ENCODE peak calls at places on chromosomes 7 and 10, in eight cellular contexts. U is PC-9, M is PC-3, V is GM23338, F is SK-N-SH, Q is HCT116, P is MM.1S, X is OCI-LY7. H is an unnamed sample. For H3K9me2, the result is how much of the 10 kb centered on the place peaks cover.

GRCh38 chr7:36032362-36032818 is 120.7 kb upstream of the EEPD1 start:
- DNase-seq in U (peak), M (peak), V (no peak), F (no peak), Q (no peak), P (no peak), X (no peak), H (no peak)

GRCh38 chr7:87876759-87877234 is 504 bp downstream of the DBF4 start:
- DNase-seq in U (peak), M (peak), V (peak), F (peak), Q (no peak), P (peak), X (peak), H (peak)

GRCh38 chr10:93548376-93549071 is 17.9 kb upstream of the FFAR4 start:
- DNase-seq in U (peak), M (peak), V (no peak), F (no peak), Q (no peak), P (no peak), X (no peak), H (peak)

GRCh38 chr7:29883462-29884398 is 77.4 kb downstream of the WIPF3 start:
- DNase-seq in U (no peak), M (peak), V (peak), F (peak), Q (no peak), P (no peak), X (no peak), H (peak)

GRCh38 chr7:92360387-92360786 is 86.9 kb upstream of the GATAD1 start:
- DNase-seq in U (no peak), M (no peak), V (no peak), F (no peak), Q (no peak), P (peak), X (no peak), H (no peak)

GRCh38 chr10:70309661-70310060 is 25.9 kb upstream of the NPFFR1 start:
- DNase-seq in U (no peak), M (no peak), V (no peak), F (no peak), Q (no peak), P (no peak), X (no peak), H (no peak)

GRCh38 chr10:88386878-88387773 is 196.0 kb downstream of the RNLS start:
- DNase-seq in U (no peak), M (no peak), V (peak), F (peak), Q (peak), P (peak), X (peak), H (peak)

GRCh38 chr7:130683026-130683425 is 3.3 kb downstream of the TSGA13 start:
- DNase-seq in U (no peak), M (no peak), V (no peak), F (no peak), Q (no peak), P (no peak), X (no peak), H (no peak)

GRCh38 chr7:133539016-133539415 is 286.1 kb downstream of the EXOC4 start:
- DNase-seq in U (no peak), M (no peak), V (no peak), F (no peak), Q (no peak), P (no peak), X (no peak), H (no peak)

GRCh38 chr7:39458346-39458745 is 107.9 kb upstream of the YAE1 start:
- DNase-seq in U (no peak), M (no peak), V (no peak), F (peak), Q (no peak), P (no peak), X (no peak), H (no peak)

GRCh38 chr7:127588697-127589482 is 679 bp downstream of the ARF5 start:
- DNase-seq in U (peak), M (peak), V (peak), F (peak), Q (peak), P (peak), X (peak), H (peak)

GRCh38 chr10:102604379-102604960 is 39.8 kb upstream of the TRIM8 start:
- DNase-seq in U (peak), M (peak), V (no peak), F (no peak), Q (peak), P (no peak), X (no peak), H (peak)

GRCh38 chr7:151599401-151600227 is 79.9 kb upstream of the RHEB start:
- DNase-seq in U (peak), M (peak), V (no peak), F (peak), Q (peak), P (no peak), X (no peak), H (peak)

GRCh38 chr7:26535483-26536069 is 243.9 kb downstream of the SNX10 start:
- DNase-seq in U (no peak), M (no peak), V (no peak), F (peak), Q (no peak), P (no peak), X (no peak), H (no peak)

GRCh38 chr7:47661051-47661714 is 79.3 kb upstream of the TNS3 start:
- DNase-seq in U (no peak), M (no peak), V (no peak), F (peak), Q (no peak), P (peak), X (no peak), H (no peak)

GRCh38 chr7:66957595-66958290 is 36.7 kb downstream of the TMEM248 start:
- DNase-seq in U (no peak), M (no peak), V (no peak), F (no peak), Q (no peak), P (no peak), X (no peak), H (no peak)

GRCh38 chr7:103547451-103548284 is 101.7 kb upstream of the SLC26A5 start:
- DNase-seq in U (no peak), M (no peak), V (no peak), F (no peak), Q (no peak), P (peak), X (no peak), H (no peak)

GRCh38 chr7:100220833-100221718 is 1.3 kb downstream of the PVRIG start:
- DNase-seq in U (no peak), M (no peak), V (no peak), F (no peak), Q (no peak), P (peak), X (peak), H (no peak)

GRCh38 chr10:130232361-130233360 is 96.5 kb downstream of the GLRX3 start:
- DNase-seq in U (no peak), M (no peak), V (no peak), F (no peak), Q (no peak), P (no peak), X (no peak), H (no peak)

GRCh38 chr10:75187961-75188426 is 22.6 kb upstream of the VDAC2 start:
- DNase-seq in U (peak), M (peak), V (peak), F (peak), Q (peak), P (peak), X (peak), H (peak)

GRCh38 chr7:157177333-157177993 is 38.7 kb downstream of the UBE3C start:
- DNase-seq in U (no peak), M (no peak), V (no peak), F (no peak), Q (no peak), P (no peak), X (no peak), H (no peak)

GRCh38 chr10:75140246-75140645 is 28.8 kb downstream of the SAMD8 start:
- DNase-seq in U (no peak), M (no peak), V (no peak), F (no peak), Q (no peak), P (no peak), X (no peak), H (no peak)

GRCh38 chr10:16843252-16843870 is 26.1 kb upstream of the RSU1 start:
- DNase-seq in U (peak), M (peak), V (peak), F (peak), Q (peak), P (peak), X (peak), H (peak)

GRCh38 chr7:99141756-99142726 is 1.9 kb downstream of the SMURF1 start:
- DNase-seq in U (peak), M (peak), V (peak), F (peak), Q (no peak), P (no peak), X (peak), H (peak)

GRCh38 chr7:132618271-132618955 is 42.1 kb upstream of the PLXNA4 start:
- DNase-seq in U (no peak), M (no peak), V (peak), F (no peak), Q (no peak), P (no peak), X (no peak), H (no peak)

GRCh38 chr10:127889605-127890195 is 3.0 kb downstream of the CLRN3 start:
- DNase-seq in U (peak), M (peak), V (no peak), F (no peak), Q (no peak), P (no peak), X (no peak), H (no peak)

GRCh38 chr7:84157171-84157570 is 37.4 kb downstream of the SEMA3A start:
- DNase-seq in U (no peak), M (no peak), V (no peak), F (no peak), Q (no peak), P (no peak), X (no peak), H (no peak)

GRCh38 chr10:15931376-15931775 is 71.1 kb upstream of the MINDY3 start:
- DNase-seq in U (no peak), M (no peak), V (no peak), F (no peak), Q (no peak), P (no peak), X (no peak), H (no peak)

GRCh38 chr10:43225004-43225786 is 41.7 kb downstream of the RASGEF1A start:
- DNase-seq in U (no peak), M (no peak), V (no peak), F (no peak), Q (no peak), P (no peak), X (no peak), H (no peak)

GRCh38 chr10:108490931-108491330 is 1326.4 kb upstream of the SORCS1 start:
- DNase-seq in U (no peak), M (no peak), V (no peak), F (no peak), Q (no peak), P (no peak), X (no peak), H (no peak)

GRCh38 chr10:101611506-101611905 is 23.4 kb downstream of the DPCD start:
- DNase-seq in U (no peak), M (no peak), V (no peak), F (no peak), Q (no peak), P (no peak), X (peak), H (no peak)

DNA sequence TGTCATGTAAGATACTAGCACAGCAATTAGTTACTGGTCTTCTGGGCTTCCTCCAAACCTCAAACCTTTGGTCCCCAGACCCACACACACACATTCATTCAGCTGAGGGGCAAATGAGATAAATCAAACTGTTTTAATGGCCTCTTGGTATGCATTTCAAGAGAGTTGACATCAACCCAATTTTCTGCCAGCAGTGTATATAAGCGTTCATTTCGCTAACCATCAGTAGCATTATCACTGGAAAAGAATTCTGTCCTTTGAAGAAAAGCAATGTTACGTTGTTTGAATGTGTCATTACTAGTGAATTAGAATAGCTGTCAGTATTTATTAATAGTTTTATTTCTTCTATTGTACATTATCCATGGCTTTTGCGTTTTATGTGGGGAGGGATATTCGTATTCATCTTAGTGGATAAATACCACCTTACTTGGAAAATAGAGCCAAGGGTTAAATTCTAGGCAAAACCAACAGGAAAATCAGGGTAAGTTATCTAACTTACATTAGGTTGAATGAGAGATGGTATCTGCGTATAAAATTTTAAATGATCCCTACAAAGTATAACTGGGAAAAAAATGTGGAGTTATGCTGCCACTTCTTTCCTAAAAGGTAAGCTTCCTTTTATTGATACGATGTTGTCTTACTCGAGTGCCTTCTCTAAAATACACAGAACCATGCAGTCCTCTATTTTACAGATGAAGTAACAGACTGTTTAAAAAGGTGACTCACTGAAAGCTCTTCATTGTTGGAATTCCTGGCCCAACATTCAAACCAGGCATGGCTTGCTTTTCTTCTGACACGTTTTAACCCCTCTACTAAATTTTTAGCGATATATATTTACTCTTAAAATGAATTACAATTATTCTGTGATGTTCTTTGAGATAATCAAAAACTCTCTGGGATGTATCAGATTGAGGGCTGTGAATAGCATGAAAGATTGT is 2.0 kb upstream of the ZMYND11 start:
- DNase-seq in U (peak), M (peak), V (peak), F (no peak), Q (no peak), P (no peak), X (no peak), H (peak)
- H3K27ac ChIP-seq in U (peak), M (no peak), V (no peak), F (no peak), Q (no peak), P (no peak), X (no peak), H (peak)

GRCh38 chr7:149175150-149175549 is 20.2 kb upstream of the ZNF282 start:
- DNase-seq in U (no peak), M (no peak), V (no peak), F (peak), Q (no peak), P (no peak), X (no peak), H (no peak)
- H3K9me2 ChIP-seq in U (under half), M (under half), V (under half), F (under half), Q (under half), P (under half), X (under half), H (under half)

DNA sequence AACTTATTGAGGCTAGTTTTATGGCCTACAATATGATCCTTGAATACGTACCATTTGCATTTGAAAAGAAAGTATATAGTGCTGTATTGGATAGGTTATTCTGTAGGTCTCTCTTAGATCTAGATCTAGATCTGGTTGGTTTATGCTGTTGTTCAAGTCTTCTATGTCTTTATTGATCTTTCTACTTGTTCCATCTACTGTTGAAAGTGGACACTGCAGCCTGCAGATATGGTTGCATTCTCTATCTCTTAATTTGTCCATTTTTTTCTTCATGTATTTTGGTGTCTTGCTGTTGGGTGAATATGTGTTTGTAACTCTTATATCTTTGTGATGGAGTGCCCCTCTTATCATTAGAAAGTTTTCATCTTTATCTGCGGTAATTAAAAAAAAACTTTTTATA is 139.4 kb upstream of the PCDH15 start:
- DNase-seq in U (no peak), M (peak), V (no peak), F (no peak), Q (no peak), P (peak), X (no peak), H (no peak)
- TF ChIP-seq CTCF in U (peak), M (peak), V (no peak), F (no peak), Q (no peak), P (peak), X (no peak), H (no peak)

GRCh38 chr7:31887006-31887405 is 183.2 kb downstream of the PDE1C start:
- DNase-seq in U (no peak), M (no peak), V (no peak), F (no peak), Q (no peak), P (no peak), X (no peak), H (no peak)

GRCh38 chr7:31878875-31879274 is 191.3 kb downstream of the PDE1C start:
- DNase-seq in U (no peak), M (no peak), V (no peak), F (no peak), Q (no peak), P (no peak), X (no peak), H (no peak)

GRCh38 chr7:31885160-31885559 is 185.0 kb downstream of the PDE1C start:
- DNase-seq in U (no peak), M (no peak), V (no peak), F (no peak), Q (no peak), P (no peak), X (no peak), H (no peak)

GRCh38 chr7:31883761-31884164 is 186.4 kb downstream of the PDE1C start:
- DNase-seq in U (no peak), M (peak), V (no peak), F (no peak), Q (no peak), P (peak), X (no peak), H (no peak)

GRCh38 chr7:31882187-31882586 is 188.0 kb downstream of the PDE1C start:
- DNase-seq in U (no peak), M (no peak), V (peak), F (no peak), Q (no peak), P (no peak), X (no peak), H (no peak)
- H3K27ac ChIP-seq in U (no peak), M (no peak), V (no peak), F (peak), Q (no peak), P (no peak), X (no peak), H (no peak)

DNA sequence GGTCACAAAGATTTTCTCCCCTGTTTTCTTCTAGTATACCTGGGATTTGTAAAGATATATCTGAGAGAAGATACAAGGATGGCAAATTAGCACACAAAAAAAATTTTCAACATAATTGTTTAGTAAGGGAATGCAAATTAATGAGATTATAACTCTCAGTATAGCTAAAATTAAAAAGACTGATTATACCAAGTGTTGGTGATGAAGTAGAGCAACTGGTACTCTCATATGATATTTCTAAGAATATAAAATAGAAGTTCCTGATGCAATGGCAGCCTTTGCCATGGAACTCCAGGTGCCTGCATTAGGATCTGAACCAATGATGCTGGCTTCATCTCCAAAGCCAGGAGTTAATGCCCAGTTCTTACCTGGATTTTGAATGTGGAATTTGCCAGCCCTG is 51.4 kb upstream of the KIAA1217 start:
- DNase-seq in U (no peak), M (no peak), V (no peak), F (no peak), Q (no peak), P (no peak), X (no peak), H (no peak)
- H3K9me2 ChIP-seq in U (under half), M (under half), V (under half), F (under half), Q (under half), P (under half), X (under half), H (under half)

GRCh38 chr10:57593983-57594573 is 673.6 kb downstream of the IPMK start:
- DNase-seq in U (no peak), M (peak), V (no peak), F (peak), Q (no peak), P (no peak), X (peak), H (no peak)
- TF ChIP-seq CTCF in U (peak), M (peak), V (no peak), F (peak), Q (no peak), P (no peak), X (peak), H (peak)

GRCh38 chr10:124699471-124700292 is 44.5 kb downstream of the FAM53B start:
- DNase-seq in U (no peak), M (no peak), V (no peak), F (no peak), Q (no peak), P (no peak), X (no peak), H (no peak)
- H3K27ac ChIP-seq in U (no peak), M (no peak), V (no peak), F (peak), Q (no peak), P (no peak), X (no peak), H (no peak)

H was measured in hepatocyte.